ENCODE peak calls at places on chromosomes 6 and 20, in four cellular contexts. R, G, N and F are unnamed samples.

GRCh38 chr6:12483712-12484111 is 193.6 kb downstream of the EDN1 start:
- DNase-seq in R (no peak), G (no peak), N (no peak), F (peak)

GRCh38 chr20:63738687-63739128 is 868 bp upstream of the SLC2A4RG start:
- DNase-seq in R (peak), G (no peak), N (no peak), F (peak)

GRCh38 chr6:106300020-106300772 is 25.4 kb downstream of the ATG5 start:
- DNase-seq in R (no peak), G (no peak), N (no peak), F (no peak)

GRCh38 chr6:119874381-119874780 is 524.8 kb upstream of the MAN1A1 start:
- DNase-seq in R (no peak), G (no peak), N (no peak), F (no peak)

GRCh38 chr6:43492673-43493072 is 15.3 kb downstream of the TJAP1 start:
- DNase-seq in R (no peak), G (no peak), N (no peak), F (no peak)

GRCh38 chr6:159788276-159788675 is 1.1 kb downstream of the TCP1 start:
- DNase-seq in R (no peak), G (no peak), N (no peak), F (no peak)

GRCh38 chr6:121847806-121848522 is 412.5 kb downstream of the GJA1 start:
- DNase-seq in R (no peak), G (peak), N (peak), F (no peak)

GRCh38 chr6:484086-484728 is 92.7 kb downstream of the IRF4 start:
- DNase-seq in R (no peak), G (no peak), N (no peak), F (peak)

GRCh38 chr6:44697333-44697732 is 309.8 kb downstream of the CDC5L start:
- DNase-seq in R (peak), G (no peak), N (no peak), F (peak)

GRCh38 chr6:139982652-139983051 is 608.2 kb upstream of the CITED2 start:
- DNase-seq in R (no peak), G (no peak), N (no peak), F (peak)

GRCh38 chr6:44397424-44398169 is 10.1 kb downstream of the CDC5L start:
- DNase-seq in R (no peak), G (no peak), N (no peak), F (no peak)

GRCh38 chr6:21033575-21034026 is 499.3 kb downstream of the CDKAL1 start:
- DNase-seq in R (no peak), G (no peak), N (no peak), F (peak)

GRCh38 chr6:147382945-147383554 is 125.4 kb upstream of the SAMD5 start:
- DNase-seq in R (no peak), G (no peak), N (no peak), F (peak)

GRCh38 chr20:37697314-37697713 is 3.5 kb downstream of the CTNNBL1 start:
- DNase-seq in R (no peak), G (peak), N (no peak), F (no peak)

GRCh38 chr6:152404458-152404857 is 232.7 kb downstream of the SYNE1 start:
- DNase-seq in R (no peak), G (no peak), N (no peak), F (no peak)

GRCh38 chr6:160733045-160733646 is 31.1 kb downstream of the PLG start:
- DNase-seq in R (peak), G (peak), N (peak), F (peak)

GRCh38 chr6:39725632-39725997 is 407 bp upstream of the KIF6 start:
- DNase-seq in R (no peak), G (no peak), N (no peak), F (no peak)

GRCh38 chr20:1983311-1983710 is 10.5 kb downstream of the PDYN start:
- DNase-seq in R (no peak), G (peak), N (peak), F (no peak)